ENCODE peak calls at places on chromosomes 3 and 15, in eight cellular contexts. R is heart left ventricle; U is cardiac muscle cell; H is CD8-positive, alpha-beta T cell; F is substantia nigra; T is AG04450; Z is adrenal gland; G is heart right ventricle. O is an unnamed sample.

GRCh38 chr15:99145005-99145404 is 40.1 kb downstream of the SYNM start:
- DNase-seq in R (no peak), U (no peak), H (no peak), F (no peak), T (no peak), Z (no peak), G (no peak), O (no peak)

GRCh38 chr3:156184156-156184555 is 63.8 kb downstream of the KCNAB1 start:
- DNase-seq in R (no peak), U (no peak), H (no peak), F (no peak), T (no peak), Z (no peak), G (no peak), O (no peak)

GRCh38 chr3:58537412-58538301 is 667 bp upstream of the ACOX2 start:
- DNase-seq in R (no peak), U (no peak), H (no peak), F (no peak), T (no peak), Z (no peak), G (no peak), O (no peak)

GRCh38 chr3:61761694-61762430 is 200.5 kb downstream of the PTPRG start:
- DNase-seq in R (no peak), U (no peak), H (no peak), F (no peak), T (no peak), Z (no peak), G (no peak), O (no peak)

GRCh38 chr15:79682851-79683288 is 213.9 kb downstream of the MTHFS start:
- DNase-seq in R (no peak), U (no peak), H (no peak), F (no peak), T (no peak), Z (no peak), G (no peak), O (no peak)

GRCh38 chr3:190261015-190261414 is 61.2 kb downstream of the CLDN1 start:
- DNase-seq in R (no peak), U (no peak), H (no peak), F (no peak), T (no peak), Z (no peak), G (no peak), O (no peak)

GRCh38 chr3:17629400-17629799 is 113.0 kb downstream of the TBC1D5 start:
- DNase-seq in R (no peak), U (no peak), H (no peak), F (no peak), T (no peak), Z (no peak), G (no peak), O (no peak)

GRCh38 chr3:29176501-29176900 is 104.4 kb upstream of the RBMS3 start:
- DNase-seq in R (peak; percentile 19), U (no peak), H (no peak), F (no peak), T (no peak), Z (peak; percentile 78), G (peak; percentile 19), O (no peak)

GRCh38 chr3:3216401-3216800 is 36.9 kb upstream of the CRBN start:
- DNase-seq in R (no peak), U (no peak), H (no peak), F (no peak), T (no peak), Z (no peak), G (no peak), O (no peak)

GRCh38 chr15:62067448-62068044 is 769 bp downstream of the C2CD4A start:
- DNase-seq in R (peak; percentile 23), U (peak; percentile 17), H (no peak), F (no peak), T (no peak), Z (peak; percentile 35), G (no peak), O (peak; percentile 77)

GRCh38 chr3:129310111-129310601 is 31.5 kb downstream of the HMCES start:
- DNase-seq in R (no peak), U (no peak), H (no peak), F (no peak), T (no peak), Z (no peak), G (no peak), O (no peak)

GRCh38 chr3:106317141-106318055 is 448.6 kb upstream of the CBLB start:
- DNase-seq in R (no peak), U (no peak), H (no peak), F (no peak), T (no peak), Z (no peak), G (no peak), O (no peak)

GRCh38 chr3:187946031-187946691 is 200.9 kb upstream of the BCL6 start:
- DNase-seq in R (no peak), U (no peak), H (no peak), F (no peak), T (peak; percentile 52), Z (no peak), G (no peak), O (no peak)

GRCh38 chr3:41716391-41716910 is 245.5 kb downstream of the ULK4 start:
- DNase-seq in R (no peak), U (no peak), H (no peak), F (no peak), T (peak; percentile 3), Z (no peak), G (no peak), O (no peak)

GRCh38 chr3:153338487-153338886 is 176.5 kb downstream of the RAP2B start:
- DNase-seq in R (no peak), U (no peak), H (no peak), F (no peak), T (peak; percentile 15), Z (no peak), G (no peak), O (no peak)

GRCh38 chr3:45497963-45498362 is 96.6 kb upstream of the LIMD1 start:
- DNase-seq in R (no peak), U (no peak), H (peak; percentile 49), F (no peak), T (no peak), Z (no peak), G (no peak), O (no peak)

GRCh38 chr3:122078235-122078935 is 23.2 kb downstream of the CD86 start:
- DNase-seq in R (no peak), U (no peak), H (no peak), F (no peak), T (no peak), Z (no peak), G (no peak), O (no peak)

GRCh38 chr15:77032647-77033416 is 37.9 kb downstream of the PSTPIP1 start:
- DNase-seq in R (peak; percentile 17), U (no peak), H (no peak), F (no peak), T (no peak), Z (peak; percentile 11), G (no peak), O (peak; percentile 49)

GRCh38 chr15:56019060-56019793 is 25.8 kb upstream of the NEDD4 start:
- DNase-seq in R (no peak), U (no peak), H (no peak), F (no peak), T (no peak), Z (no peak), G (no peak), O (no peak)

GRCh38 chr3:16264174-16264707 is 502 bp downstream of the DPH3 start:
- DNase-seq in R (no peak), U (no peak), H (peak; percentile 12), F (no peak), T (no peak), Z (no peak), G (no peak), O (no peak)

GRCh38 chr3:101876142-101876541 is 26.8 kb downstream of the NFKBIZ start:
- DNase-seq in R (no peak), U (no peak), H (no peak), F (no peak), T (no peak), Z (no peak), G (no peak), O (no peak)

GRCh38 chr15:71294251-71294635 is 179.0 kb downstream of the THSD4 start:
- DNase-seq in R (no peak), U (no peak), H (no peak), F (no peak), T (no peak), Z (no peak), G (no peak), O (no peak)
- H3K27ac ChIP-seq in R (no peak overlapping the region), U (no peak overlapping the region), H (no peak overlapping the region), F (no peak overlapping the region), T (peak overlapping the region; percentile 99), Z (no peak overlapping the region), G (no peak overlapping the region), O (no peak overlapping the region)

DNA sequence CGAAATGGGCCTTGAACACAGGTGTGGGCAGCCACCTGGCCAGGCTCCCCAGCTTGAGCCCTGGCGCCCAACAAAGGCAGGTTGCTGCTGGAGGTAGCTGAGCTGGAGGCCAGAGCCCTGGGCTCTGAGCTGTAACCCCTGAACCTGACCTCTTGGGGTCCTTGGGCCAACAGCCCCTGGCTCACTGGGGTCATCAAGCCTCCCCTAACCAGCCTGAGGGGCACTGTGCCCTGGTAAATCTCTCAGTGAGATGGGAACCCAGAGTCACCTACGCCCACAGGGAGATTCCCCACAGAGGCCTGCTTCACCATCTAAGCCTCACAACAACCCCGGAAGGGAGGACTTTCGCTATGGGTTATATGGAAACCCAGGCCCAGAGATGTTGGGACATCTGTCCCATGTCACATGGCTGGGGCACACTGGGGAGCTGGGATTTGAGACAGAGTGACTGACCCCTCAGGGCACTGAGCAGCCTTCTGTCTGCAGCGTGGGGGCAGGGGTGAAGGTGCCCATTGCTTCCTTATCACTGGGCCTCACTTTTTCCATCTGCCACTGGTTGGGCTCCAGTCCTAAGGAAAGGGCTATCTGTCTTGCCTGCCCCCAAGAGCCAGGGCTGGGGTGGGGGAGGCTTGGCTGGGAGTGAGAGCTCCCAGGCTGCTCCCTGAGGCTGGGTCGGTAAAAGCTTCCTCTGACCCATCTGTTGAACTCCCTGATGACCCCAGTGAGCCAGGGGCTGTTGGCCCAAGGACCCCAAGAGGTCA is 59.1 kb downstream of the IQSEC1 start:
- DNase-seq in R (no peak), U (no peak), H (peak; percentile 40), F (no peak), T (no peak), Z (no peak), G (no peak), O (peak; percentile 69)
- H3K27ac ChIP-seq in R (no peak overlapping the region), U (no peak overlapping the region), H (peak overlapping the region; percentile 89), F (no peak overlapping the region), T (no peak overlapping the region), Z (no peak overlapping the region), G (peak overlapping the region; percentile 86), O (no peak overlapping the region)

DNA sequence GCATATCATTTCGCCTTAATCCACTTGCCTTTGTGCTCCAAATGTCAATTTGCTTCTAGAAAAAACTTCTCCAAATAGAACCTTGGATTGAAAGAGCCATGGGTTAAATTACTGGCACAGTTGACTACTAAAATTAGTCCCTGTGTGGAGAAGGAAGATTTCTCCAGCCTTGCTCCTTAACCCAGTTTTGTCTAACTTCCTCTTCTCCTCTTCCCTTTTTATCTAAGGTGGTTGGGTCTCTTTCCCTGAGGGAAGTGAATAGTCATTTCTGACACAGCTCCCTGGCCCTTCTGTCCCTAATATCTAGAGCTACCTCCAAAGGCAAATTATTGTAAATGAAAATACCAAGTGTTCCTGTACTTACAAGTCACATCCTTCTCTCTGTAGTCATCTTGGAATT is 527.9 kb upstream of the TBL1XR1 start:
- DNase-seq in R (no peak), U (no peak), H (no peak), F (no peak), T (no peak), Z (no peak), G (no peak), O (no peak)
- H3K27ac ChIP-seq in R (peak overlapping the region; percentile 72), U (no peak overlapping the region), H (no peak overlapping the region), F (no peak overlapping the region), T (no peak overlapping the region), Z (no peak overlapping the region), G (peak overlapping the region; percentile 61), O (no peak overlapping the region)

GRCh38 chr3:47731066-47731465 is 50.6 kb downstream of the SMARCC1 start:
- DNase-seq in R (no peak), U (no peak), H (no peak), F (no peak), T (no peak), Z (no peak), G (no peak), O (no peak)
- H3K27ac ChIP-seq in R (no peak overlapping the region), U (no peak overlapping the region), H (no peak overlapping the region), F (no peak overlapping the region), T (no peak overlapping the region), Z (no peak overlapping the region), G (no peak overlapping the region), O (no peak overlapping the region)

O was measured in kidney.